ENCODE peak calls at places on chromosomes 5 and 9, in four cellular contexts. R is esophagus squamous epithelium, I is ovary, Y is pancreas. M is an unnamed sample.

GRCh38 chr5:133944263-133945230 is 23.9 kb downstream of the C5orf15 start:
- DNase-seq in R (no peak), I (no peak), Y (peak; percentile 75), M (peak; percentile 41)

GRCh38 chr5:123700624-123701023 is 188.6 kb downstream of the CSNK1G3 start:
- DNase-seq in R (no peak), Y (no peak), I (no peak), M (no peak)

GRCh38 chr5:64923151-64923685 is 154.5 kb downstream of the CWC27 start:
- DNase-seq in Y (no peak), R (no peak), I (no peak), M (no peak)

GRCh38 chr9:89821081-89821480 is 216.3 kb downstream of the GADD45G start:
- DNase-seq in Y (no peak), R (no peak), I (no peak), M (no peak)

GRCh38 chr9:131807131-131807990 is 67.5 kb upstream of the RAPGEF1 start:
- DNase-seq in Y (no peak), I (no peak), R (no peak), M (no peak)

GRCh38 chr5:43555895-43556606 is 826 bp downstream of the PAIP1 start:
- DNase-seq in R (no peak), I (peak; percentile 70), Y (peak; percentile 58), M (peak; percentile 66)

GRCh38 chr9:81573415-81574321 is 115.7 kb downstream of the TLE1 start:
- DNase-seq in I (no peak), R (no peak), Y (no peak), M (no peak)

GRCh38 chr9:129140397-129141065 is 29.3 kb downstream of the PTPA start:
- DNase-seq in R (no peak), Y (peak; percentile 50), I (peak; percentile 65), M (peak; percentile 55)

GRCh38 chr9:98706651-98707103 is 2.1 kb downstream of the GABBR2 start:
- DNase-seq in Y (no peak), R (no peak), I (no peak), M (no peak)

GRCh38 chr5:173847102-173847501 is 41.0 kb upstream of the CPEB4 start:
- DNase-seq in Y (no peak), R (no peak), I (no peak), M (no peak)

GRCh38 chr5:45694255-45694834 is 1.8 kb downstream of the HCN1 start:
- DNase-seq in R (no peak), I (no peak), Y (no peak), M (no peak)

GRCh38 chr5:176407456-176408244 is 8.7 kb downstream of the CLTB start:
- DNase-seq in Y (no peak), I (no peak), R (no peak), M (no peak)

GRCh38 chr5:91477408-91477807 is 94.3 kb upstream of the ARRDC3 start:
- DNase-seq in R (no peak), I (no peak), Y (no peak), M (no peak)

GRCh38 chr9:105959491-105959890 is 265.1 kb downstream of the TMEM38B start:
- DNase-seq in Y (no peak), I (no peak), R (no peak), M (no peak)

GRCh38 chr9:98038958-98039357 is 17.6 kb upstream of the NANS start:
- DNase-seq in I (no peak), Y (no peak), R (no peak), M (no peak)

GRCh38 chr5:40679998-40680681 is 425 bp downstream of the PTGER4 start:
- DNase-seq in I (no peak), Y (peak; percentile 51), R (no peak), M (peak; percentile 36)

GRCh38 chr5:109191153-109191558 is 218.6 kb downstream of the PJA2 start:
- DNase-seq in I (no peak), Y (no peak), R (no peak), M (peak; percentile 16)

GRCh38 chr9:130342714-130343085 is 77.1 kb downstream of the HMCN2 start:
- DNase-seq in I (no peak), R (no peak), Y (no peak), M (no peak)

GRCh38 chr9:26670052-26670640 is 222.5 kb downstream of the CAAP1 start:
- DNase-seq in Y (no peak), I (no peak), R (no peak), M (no peak)

GRCh38 chr9:4386819-4387218 is 87.0 kb upstream of the GLIS3 start:
- DNase-seq in Y (no peak), R (no peak), I (no peak), M (no peak)

GRCh38 chr5:74655206-74655605 is 14.7 kb upstream of the ENC1 start:
- DNase-seq in Y (no peak), R (no peak), I (no peak), M (no peak)

GRCh38 chr5:10324519-10325370 is 17.0 kb upstream of the CMBL start:
- DNase-seq in Y (no peak), I (no peak), R (no peak), M (no peak)

GRCh38 chr5:172423379-172424110 is 30.8 kb downstream of the SH3PXD2B start:
- DNase-seq in I (peak; percentile 21), R (no peak), Y (no peak), M (no peak)

GRCh38 chr9:127567119-127567897 is 44.8 kb upstream of the STXBP1 start:
- DNase-seq in R (no peak), I (peak; percentile 53), Y (peak; percentile 87), M (peak; percentile 81)

GRCh38 chr9:112867275-112867991 is 23.2 kb downstream of the SLC46A2 start:
- DNase-seq in I (no peak), Y (no peak), R (no peak), M (peak; percentile 31)
- H3K27ac ChIP-seq in I (no peak overlapping the region), Y (no peak overlapping the region), R (peak overlapping the region; percentile 63), M (peak overlapping the region; percentile 51)

DNA sequence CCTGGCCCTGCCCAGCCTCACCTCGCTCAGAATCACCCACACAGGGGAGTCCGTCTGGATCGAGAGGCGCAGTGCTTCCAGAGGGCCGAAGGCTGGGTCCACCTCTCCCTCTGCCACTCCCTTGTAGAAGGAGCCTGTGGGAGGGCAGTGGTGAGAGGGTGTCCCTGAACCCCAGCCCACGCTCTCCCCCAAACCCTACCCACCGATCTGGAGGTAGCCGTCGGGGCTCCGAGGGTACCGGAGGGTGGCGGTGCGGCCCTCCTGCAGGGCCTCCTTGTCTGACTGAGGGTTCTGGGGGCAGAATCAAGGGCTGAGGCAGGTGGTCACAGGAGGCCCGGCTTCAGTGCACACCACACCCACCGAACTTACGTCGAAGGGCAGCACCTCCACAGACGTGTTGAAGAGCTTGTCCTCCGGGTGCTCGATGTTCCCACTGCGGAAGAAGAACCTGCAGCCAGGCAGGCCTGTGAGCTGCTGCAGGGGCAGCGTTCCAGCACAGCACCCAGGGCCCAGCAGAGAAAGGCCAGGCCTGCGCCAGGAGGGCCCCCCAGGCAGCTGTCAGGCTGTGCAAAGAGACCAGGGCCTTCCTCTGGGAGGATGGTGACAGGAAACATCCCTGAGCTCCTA is 4.5 kb downstream of the LTC4S start:
- DNase-seq in R (no peak), I (no peak), Y (no peak), M (no peak)
- H3K4me1 ChIP-seq in R (peaks cover 45% of the 10 kb centered on the region), I (peaks cover 13% of the 10 kb centered on the region), Y (peaks cover 18% of the 10 kb centered on the region), M (peaks cover 34% of the 10 kb centered on the region)

GRCh38 chr9:136714096-136714875 is 1.9 kb downstream of the DIPK1B start:
- DNase-seq in I (no peak), Y (peak; percentile 49), R (no peak), M (no peak)

GRCh38 chr9:136714876-136715239 is 2.5 kb downstream of the DIPK1B start:
- DNase-seq in Y (no peak), I (no peak), R (no peak), M (no peak)

GRCh38 chr9:136713555-136713949 is 1.2 kb downstream of the DIPK1B start:
- DNase-seq in R (no peak), Y (peak; percentile 66), I (no peak), M (no peak)

GRCh38 chr9:136711751-136712689 is at the start of gene DIPK1B:
- DNase-seq in R (no peak), I (peak; percentile 67), Y (peak; percentile 65), M (no peak)

GRCh38 chr9:136712690-136713554 is 550 bp downstream of the DIPK1B start:
- DNase-seq in Y (peak; percentile 64), I (no peak), R (no peak), M (no peak)
- H3K4me3 ChIP-seq in Y (peak overlapping the region; percentile 37), I (peak overlapping the region; percentile 51), R (peak overlapping the region; percentile 68), M (peak overlapping the region; percentile 54)

DNA sequence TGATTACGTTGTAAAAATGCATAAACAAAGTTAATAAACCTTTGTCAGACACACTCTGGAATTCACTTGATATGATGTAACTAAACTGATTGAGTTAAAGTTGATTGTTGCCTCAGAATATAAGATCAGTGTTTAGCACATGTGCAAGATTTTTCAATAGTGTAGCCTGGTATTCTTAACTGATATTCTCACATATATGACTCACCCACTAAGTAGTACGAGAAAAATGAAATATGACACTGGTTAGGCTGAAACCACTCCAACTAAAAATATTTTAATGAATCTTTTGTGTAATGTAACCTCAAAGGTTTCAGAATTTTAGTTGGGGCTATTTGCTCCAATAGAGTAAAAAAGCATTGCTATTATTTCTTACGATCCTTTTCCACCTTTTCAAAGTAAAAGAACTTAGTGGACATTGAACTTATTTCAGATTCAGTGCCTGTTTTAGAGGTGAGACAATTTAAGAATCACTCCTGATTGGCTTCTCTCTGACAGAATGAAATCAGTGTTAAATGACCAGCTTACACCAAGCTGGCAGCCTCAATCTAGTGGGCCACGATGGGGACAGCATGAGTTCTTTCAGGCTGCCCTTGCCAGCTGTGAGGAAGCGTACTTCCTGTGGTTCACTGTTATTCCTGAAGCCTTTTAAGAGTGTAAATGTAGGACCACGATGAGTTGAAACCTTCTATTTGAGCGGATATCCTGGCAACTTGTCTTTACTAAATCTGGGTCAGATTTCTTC is 277.3 kb upstream of the CDH9 start:
- DNase-seq in I (no peak), R (no peak), Y (no peak), M (no peak)
- H3K27ac ChIP-seq in I (no peak overlapping the region), R (no peak overlapping the region), Y (no peak overlapping the region), M (no peak overlapping the region)

DNA sequence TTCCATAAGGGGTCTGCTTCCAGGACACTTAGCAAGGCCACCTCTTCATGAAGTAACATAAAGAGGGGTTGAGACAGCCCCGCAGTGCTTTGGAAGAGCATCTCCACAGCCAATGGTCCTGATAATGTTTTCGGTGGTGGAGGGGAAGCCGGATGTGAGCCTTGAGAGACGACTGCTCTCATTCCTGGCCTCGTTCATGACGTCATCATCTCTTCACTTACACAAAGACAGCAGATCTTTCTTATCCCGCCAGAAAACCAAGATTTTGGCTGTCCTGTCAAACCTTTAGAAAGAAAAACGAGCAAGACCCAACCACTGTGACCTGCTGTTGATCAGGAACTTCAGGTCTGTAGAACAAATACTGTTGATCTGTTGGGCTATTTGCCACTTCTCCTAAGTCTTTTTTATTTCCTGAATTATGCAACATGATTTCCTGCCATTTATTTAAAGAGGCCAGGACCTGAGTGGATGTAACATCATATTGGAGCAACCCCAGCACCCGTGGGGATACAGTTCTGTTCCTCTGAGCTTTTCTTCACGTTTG is 89.0 kb upstream of the IRX2 start:
- DNase-seq in Y (no peak), I (no peak), R (no peak), M (no peak)
- H3K4me1 ChIP-seq in Y (no peaks in the 10 kb centered on the region), I (no peaks in the 10 kb centered on the region), R (no peaks in the 10 kb centered on the region), M (no peaks in the 10 kb centered on the region)

DNA sequence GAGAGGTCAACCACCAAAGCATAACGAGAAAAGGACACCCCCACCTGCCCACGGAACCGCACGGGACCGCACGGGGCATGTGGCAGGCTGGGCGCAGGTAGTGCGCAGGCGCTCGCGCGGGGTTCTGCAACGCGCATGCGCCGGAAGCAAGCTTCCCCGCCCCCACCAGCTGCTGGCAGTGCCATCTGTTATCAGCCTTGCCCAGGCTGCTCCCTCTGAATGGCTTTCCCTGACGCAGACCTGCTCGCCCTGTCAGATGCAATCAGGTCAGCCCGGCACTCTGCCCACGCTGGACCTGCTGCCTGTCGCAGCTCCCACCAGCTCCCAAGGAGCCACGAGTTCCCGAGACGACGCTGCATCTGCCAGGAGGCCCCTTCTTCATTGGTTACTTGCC is 22.8 kb downstream of the PTCH1 start:
- DNase-seq in Y (no peak), I (no peak), R (no peak), M (peak; percentile 43)
- H3K4me3 ChIP-seq in Y (no peak overlapping the region), I (no peak overlapping the region), R (peak overlapping the region; percentile 50), M (no peak overlapping the region)